ENCODE peak calls at places on chromosomes 7 and 10, in ten cellular contexts. A is GM23248, X is mammary epithelial cell, I is PC-3, C is HepG2, B is neural progenitor cell, F is SK-N-SH, K is IMR-90, Q is neuronal stem cell, S is fibroblast of lung. T is an unnamed sample.

GRCh38 chr10:50291261-50291850 is 40.0 kb upstream of the ASAH2 start:
- DNase-seq in A (peak; percentile 36), X (no peak), I (peak; percentile 58), C (no peak), B (no peak), F (no peak), K (peak; percentile 23), Q (no peak), S (peak; percentile 49), T (no peak)

GRCh38 chr10:44243851-44244502 is 140.9 kb downstream of the CXCL12 start:
- DNase-seq in A (no peak), X (no peak), I (no peak), C (no peak), B (no peak), F (peak; percentile 0), K (no peak), Q (no peak), S (no peak), T (no peak)

GRCh38 chr7:11620406-11620805 is 211.6 kb downstream of the THSD7A start:
- DNase-seq in A (no peak), X (no peak), I (no peak), C (no peak), B (no peak), F (no peak), K (no peak), Q (no peak), S (no peak), T (no peak)

GRCh38 chr7:82594665-82595064 is 151.1 kb upstream of the CACNA2D1 start:
- DNase-seq in A (no peak), X (no peak), I (no peak), C (no peak), B (peak; percentile 95), F (no peak), K (no peak), Q (peak; percentile 84), S (peak; percentile 5), T (peak; percentile 69)

GRCh38 chr7:39510738-39511372 is 55.3 kb upstream of the YAE1 start:
- DNase-seq in A (peak; percentile 34), X (peak; percentile 57), I (peak; percentile 38), C (no peak), B (no peak), F (no peak), K (peak; percentile 45), Q (no peak), S (no peak), T (no peak)

GRCh38 chr7:25583655-25584054 is 355.4 kb upstream of the NPVF start:
- DNase-seq in A (no peak), X (no peak), I (no peak), C (no peak), B (no peak), F (no peak), K (no peak), Q (no peak), S (no peak), T (no peak)

GRCh38 chr7:52017802-52018679 is 701.4 kb upstream of the COBL start:
- DNase-seq in A (no peak), X (no peak), I (peak; percentile 24), C (peak; percentile 58), B (peak; percentile 85), F (peak; percentile 13), K (no peak), Q (peak; percentile 63), S (no peak), T (peak; percentile 91)

GRCh38 chr10:17737021-17737965 is 14.7 kb upstream of the TMEM236 start:
- DNase-seq in A (peak; percentile 65), X (peak; percentile 11), I (peak; percentile 44), C (peak; percentile 24), B (peak; percentile 55), F (peak; percentile 29), K (peak; percentile 55), Q (peak; percentile 15), S (peak; percentile 61), T (no peak)

GRCh38 chr10:36172574-36172973 is 530.5 kb upstream of the FZD8 start:
- DNase-seq in A (peak; percentile 68), X (peak; percentile 64), I (peak; percentile 90), C (no peak), B (no peak), F (no peak), K (peak; percentile 85), Q (no peak), S (peak; percentile 70), T (no peak)

GRCh38 chr10:75803816-75804576 is 372.6 kb downstream of the LRMDA start:
- DNase-seq in A (no peak), X (no peak), I (no peak), C (no peak), B (no peak), F (no peak), K (no peak), Q (no peak), S (no peak), T (no peak)

GRCh38 chr10:31940839-31941653 is 12.4 kb upstream of the ARHGAP12 start:
- DNase-seq in A (peak; percentile 98), X (peak; percentile 98), I (peak; percentile 98), C (peak; percentile 96), B (no peak), F (peak; percentile 69), K (peak; percentile 95), Q (no peak), S (peak; percentile 86), T (no peak)
- H3K9ac ChIP-seq in A (peak overlapping the region; percentile 67), X (peak overlapping the region; percentile 51), I (peak overlapping the region; percentile 56), C (peak overlapping the region; percentile 25), B (no peak overlapping the region), F (peak overlapping the region; percentile 68), K (no peak overlapping the region), Q (no peak overlapping the region), S (no peak overlapping the region), T (no peak overlapping the region)

DNA sequence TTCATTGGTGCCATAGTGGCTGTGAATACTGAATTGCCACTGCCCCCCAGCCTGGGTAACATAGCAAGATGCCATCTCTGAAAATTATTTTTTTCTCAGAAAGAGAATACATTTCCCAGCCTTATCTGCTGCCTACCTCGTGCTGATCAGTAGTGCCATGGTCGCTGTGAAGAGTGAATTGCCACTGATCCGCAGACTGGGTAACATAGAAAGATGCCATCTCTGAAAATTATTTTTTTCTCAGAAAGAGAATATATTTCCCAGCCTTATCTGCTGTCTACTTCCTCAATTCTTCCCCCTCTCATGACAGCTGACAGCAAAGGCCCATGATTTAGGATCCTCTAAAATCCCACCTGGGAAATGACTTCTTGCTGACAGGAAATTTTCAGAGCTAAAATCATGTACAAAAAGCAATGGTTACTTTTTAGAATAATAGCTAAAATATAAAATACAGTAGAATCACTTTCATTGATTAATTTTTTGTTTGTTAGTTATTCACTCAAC is 92.5 kb upstream of the AHR start:
- DNase-seq in A (no peak), X (no peak), I (no peak), C (no peak), B (no peak), F (no peak), K (no peak), Q (no peak), S (no peak), T (no peak)
- H3K9ac ChIP-seq in A (no peak overlapping the region), X (no peak overlapping the region), I (peak overlapping the region; percentile 81), C (peak overlapping the region; percentile 67), B (no peak overlapping the region), F (no peak overlapping the region), K (no peak overlapping the region), Q (no peak overlapping the region), S (no peak overlapping the region), T (no peak overlapping the region)

GRCh38 chr7:75711634-75712494 is 26.9 kb downstream of the HIP1 start:
- DNase-seq in A (peak; percentile 74), X (no peak), I (no peak), C (no peak), B (no peak), F (no peak), K (peak; percentile 49), Q (no peak), S (peak; percentile 36), T (no peak)

GRCh38 chr7:75711076-75711475 is 27.7 kb downstream of the HIP1 start:
- DNase-seq in A (peak; percentile 39), X (no peak), I (no peak), C (no peak), B (no peak), F (no peak), K (no peak), Q (no peak), S (no peak), T (no peak)

GRCh38 chr7:75715864-75716263 is 22.9 kb downstream of the HIP1 start:
- DNase-seq in A (peak; percentile 10), X (no peak), I (no peak), C (no peak), B (no peak), F (no peak), K (no peak), Q (no peak), S (no peak), T (no peak)

GRCh38 chr7:75716992-75717626 is 21.6 kb downstream of the HIP1 start:
- DNase-seq in A (peak; percentile 84), X (peak; percentile 44), I (peak; percentile 66), C (peak; percentile 59), B (no peak), F (no peak), K (peak; percentile 83), Q (no peak), S (peak; percentile 65), T (no peak)

GRCh38 chr7:75712517-75713361 is 26.0 kb downstream of the HIP1 start:
- DNase-seq in A (no peak), X (no peak), I (no peak), C (no peak), B (no peak), F (no peak), K (no peak), Q (no peak), S (no peak), T (peak; percentile 76)
- H3K9ac ChIP-seq in A (peak overlapping the region; percentile 55), X (no peak overlapping the region), I (no peak overlapping the region), C (no peak overlapping the region), B (no peak overlapping the region), F (no peak overlapping the region), K (peak overlapping the region; percentile 39), Q (no peak overlapping the region), S (no peak overlapping the region), T (no peak overlapping the region)

DNA sequence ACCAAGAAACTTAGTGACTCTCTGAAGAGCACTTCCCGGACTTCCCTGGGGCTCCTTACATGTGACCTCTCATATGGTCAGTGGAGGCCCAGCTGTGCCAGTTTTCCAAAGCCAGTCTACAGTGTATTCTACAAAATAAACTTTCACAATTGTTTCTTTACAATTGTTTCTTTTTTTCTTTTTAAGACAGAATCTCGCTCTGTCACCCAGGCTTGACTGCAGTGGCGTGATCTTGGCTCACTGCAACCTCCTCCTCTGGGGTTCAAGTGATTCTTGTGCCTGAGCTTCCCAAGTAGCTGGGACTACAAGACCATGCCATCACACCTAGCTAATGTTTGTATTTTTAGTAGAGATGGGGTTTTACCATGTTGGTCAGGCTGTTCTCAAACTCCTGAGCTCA is 25.9 kb downstream of the CYP17A1 start:
- DNase-seq in A (no peak), X (no peak), I (no peak), C (no peak), B (no peak), F (no peak), K (no peak), Q (no peak), S (no peak), T (no peak)
- H3K9ac ChIP-seq in A (no peak overlapping the region), X (no peak overlapping the region), I (no peak overlapping the region), C (no peak overlapping the region), B (no peak overlapping the region), F (no peak overlapping the region), K (no peak overlapping the region), Q (no peak overlapping the region), S (no peak overlapping the region), T (no peak overlapping the region)

DNA sequence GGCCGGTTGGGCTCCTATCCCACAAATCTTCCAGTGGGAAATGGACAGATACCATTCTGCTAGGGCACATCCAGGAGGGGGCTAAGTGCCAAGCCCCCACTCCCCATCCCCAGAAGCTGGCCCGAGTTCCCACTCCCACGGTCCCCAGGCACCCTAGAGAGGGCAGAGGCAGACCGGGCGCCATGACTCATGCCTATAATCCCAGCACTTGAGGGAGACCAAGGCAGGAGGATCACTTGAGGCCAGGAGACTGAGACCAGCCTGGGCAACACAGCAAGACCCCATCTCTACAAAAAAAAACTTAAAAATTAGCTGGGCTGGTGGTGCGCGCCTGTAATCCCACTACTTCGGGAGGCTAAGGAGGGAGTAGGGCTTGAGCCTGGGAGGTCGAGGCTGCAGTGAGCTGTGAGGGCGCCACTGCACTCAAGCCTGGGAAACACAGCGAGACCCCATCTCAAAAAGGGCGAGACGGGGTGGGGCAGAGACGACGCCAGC is 870 bp downstream of the GNA12 start:
- DNase-seq in A (peak; percentile 33), X (no peak), I (no peak), C (no peak), B (no peak), F (no peak), K (no peak), Q (no peak), S (no peak), T (no peak)
- H3K9ac ChIP-seq in A (peak overlapping the region; percentile 90), X (no peak overlapping the region), I (peak overlapping the region; percentile 68), C (peak overlapping the region; percentile 84), B (no peak overlapping the region), F (peak overlapping the region; percentile 67), K (peak overlapping the region; percentile 94), Q (peak overlapping the region; percentile 32), S (peak overlapping the region; percentile 78), T (peak overlapping the region; percentile 59)

T was measured in endodermal cell.